ENCODE peak calls at places on chromosomes 6 and 20, in six cellular contexts. P is GM23338, K is esophagus muscularis mucosa, S is stomach, V is HL-60, D is H1. G is an unnamed sample.

GRCh38 chr6:65259080-65259479 is 447.9 kb downstream of the EYS start:
- DNase-seq in P (peak), K (no peak), S (no peak), V (no peak), D (no peak), G (no peak)

GRCh38 chr6:11042750-11043551 is 1.2 kb downstream of the ELOVL2 start:
- DNase-seq in P (peak), K (no peak), S (no peak), V (no peak), D (no peak), G (no peak)

GRCh38 chr6:16337280-16337975 is 99.0 kb downstream of the GMPR start:
- DNase-seq in P (peak), K (peak), S (peak), V (no peak), D (no peak), G (peak)

GRCh38 chr20:3174442-3175263 is 1.3 kb upstream of the LZTS3 start:
- DNase-seq in P (peak), K (no peak), S (no peak), V (no peak), D (peak), G (no peak)

GRCh38 chr6:62980093-62980492 is 231.2 kb upstream of the FKBP1C start:
- DNase-seq in P (no peak), K (no peak), S (no peak), V (no peak), D (no peak), G (no peak)

GRCh38 chr6:27994616-27995015 is 37.6 kb downstream of the OR2B6 start:
- DNase-seq in P (no peak), K (no peak), S (no peak), V (no peak), D (no peak), G (no peak)

GRCh38 chr6:93621400-93621799 is 202.0 kb upstream of the EPHA7 start:
- DNase-seq in P (no peak), K (no peak), S (no peak), V (no peak), D (no peak), G (no peak)

GRCh38 chr6:121584591-121585369 is 149.3 kb downstream of the GJA1 start:
- DNase-seq in P (no peak), K (no peak), S (no peak), V (no peak), D (no peak), G (no peak)

GRCh38 chr20:2006452-2007381 is 12.9 kb upstream of the PDYN start:
- DNase-seq in P (peak), K (no peak), S (peak), V (peak), D (no peak), G (no peak)

GRCh38 chr6:125906158-125906998 is 50.2 kb upstream of the HINT3 start:
- DNase-seq in P (peak), K (no peak), S (peak), V (peak), D (no peak), G (no peak)

GRCh38 chr6:148760568-148761531 is 14.0 kb downstream of the UST start:
- DNase-seq in P (peak), K (peak), S (peak), V (peak), D (no peak), G (no peak)
- H3K4me3 ChIP-seq in P (no peak), K (peak), S (peak), V (no peak), D (no peak), G (peak)

GRCh38 chr6:158060447-158061360 is 79.0 kb downstream of the SYNJ2 start:
- DNase-seq in P (peak), K (no peak), S (peak), V (no peak), D (no peak), G (peak)
- TF ChIP-seq POLR2AphosphoS5 in P (no peak), K (peak), S (peak), V (no peak), D (no peak), G (peak)

GRCh38 chr6:111722220-111722731 is 116.6 kb upstream of the TRAF3IP2 start:
- DNase-seq in P (no peak), K (no peak), S (no peak), V (no peak), D (no peak), G (no peak)
- H3K4me3 ChIP-seq in P (no peak), K (no peak), S (no peak), V (no peak), D (no peak), G (no peak)

GRCh38 chr6:42078391-42078790 is 28.1 kb downstream of the TAF8 start:
- DNase-seq in P (no peak), K (no peak), S (no peak), V (no peak), D (no peak), G (no peak)
- TF ChIP-seq POLR2AphosphoS5 in P (no peak), K (no peak), S (no peak), V (no peak), D (no peak), G (no peak)